ENCODE peak calls at places on chromosomes 13 and 19, in eight cellular contexts. One of them, this sample, is unnamed.

GRCh38 chr19:289651-290538 is 1.3 kb downstream of the PLPP2 start:
- DNase-seq in right lobe of liver: peak
- DNase-seq in ACHN: peak
- DNase-seq in AG09309: no peak
- DNase-seq in HTR-8/SVneo: no peak
- DNase-seq in NCI-H510A treated with DMSO at 0.1 percent for 48 hours: peak
- DNase-seq in fibroblast of pulmonary artery: peak
- DNase-seq in EL: peak
- DNase-seq in this sample: peak

GRCh38 chr19:49689133-49690072 is at the start of gene ADM5:
- DNase-seq in right lobe of liver: peak
- DNase-seq in HTR-8/SVneo: no peak
- DNase-seq in ACHN: no peak
- DNase-seq in fibroblast of pulmonary artery: no peak
- DNase-seq in EL: peak
- DNase-seq in NCI-H510A treated with DMSO at 0.1 percent for 48 hours: peak
- DNase-seq in AG09309: no peak
- DNase-seq in this sample: no peak

GRCh38 chr13:98246538-98247172 is 69.6 kb upstream of the RNF113B start:
- DNase-seq in NCI-H510A treated with DMSO at 0.1 percent for 48 hours: no peak
- DNase-seq in ACHN: no peak
- DNase-seq in EL: no peak
- DNase-seq in HTR-8/SVneo: no peak
- DNase-seq in fibroblast of pulmonary artery: no peak
- DNase-seq in AG09309: no peak
- DNase-seq in right lobe of liver: no peak
- DNase-seq in this sample: no peak

GRCh38 chr13:65912516-65912915 is 1317.6 kb downstream of the PCDH9 start:
- DNase-seq in NCI-H510A treated with DMSO at 0.1 percent for 48 hours: no peak
- DNase-seq in right lobe of liver: no peak
- DNase-seq in AG09309: no peak
- DNase-seq in ACHN: no peak
- DNase-seq in fibroblast of pulmonary artery: no peak
- DNase-seq in EL: no peak
- DNase-seq in HTR-8/SVneo: no peak
- DNase-seq in this sample: no peak

GRCh38 chr13:95956589-95957148 is 96.5 kb downstream of the UGGT2 start:
- DNase-seq in fibroblast of pulmonary artery: peak
- DNase-seq in NCI-H510A treated with DMSO at 0.1 percent for 48 hours: no peak
- DNase-seq in right lobe of liver: no peak
- DNase-seq in HTR-8/SVneo: no peak
- DNase-seq in AG09309: no peak
- DNase-seq in EL: peak
- DNase-seq in ACHN: no peak
- DNase-seq in this sample: peak

GRCh38 chr13:97248243-97248642 is 26.1 kb downstream of the MBNL2 start:
- DNase-seq in fibroblast of pulmonary artery: no peak
- DNase-seq in AG09309: no peak
- DNase-seq in HTR-8/SVneo: no peak
- DNase-seq in EL: no peak
- DNase-seq in right lobe of liver: no peak
- DNase-seq in ACHN: no peak
- DNase-seq in NCI-H510A treated with DMSO at 0.1 percent for 48 hours: no peak
- DNase-seq in this sample: no peak

GRCh38 chr19:925912-926594 is at the start of gene ARID3A:
- DNase-seq in ACHN: no peak
- DNase-seq in HTR-8/SVneo: no peak
- DNase-seq in NCI-H510A treated with DMSO at 0.1 percent for 48 hours: no peak
- DNase-seq in fibroblast of pulmonary artery: peak
- DNase-seq in EL: no peak
- DNase-seq in right lobe of liver: peak
- DNase-seq in AG09309: peak
- DNase-seq in this sample: no peak

GRCh38 chr13:61002686-61003085 is 413.0 kb downstream of the PCDH20 start:
- DNase-seq in ACHN: no peak
- DNase-seq in HTR-8/SVneo: no peak
- DNase-seq in fibroblast of pulmonary artery: no peak
- DNase-seq in AG09309: no peak
- DNase-seq in right lobe of liver: no peak
- DNase-seq in NCI-H510A treated with DMSO at 0.1 percent for 48 hours: no peak
- DNase-seq in EL: no peak
- DNase-seq in this sample: no peak

GRCh38 chr13:94968040-94968756 is 255.9 kb upstream of the SOX21 start:
- DNase-seq in HTR-8/SVneo: no peak
- DNase-seq in fibroblast of pulmonary artery: no peak
- DNase-seq in NCI-H510A treated with DMSO at 0.1 percent for 48 hours: peak
- DNase-seq in AG09309: no peak
- DNase-seq in EL: peak
- DNase-seq in right lobe of liver: no peak
- DNase-seq in ACHN: no peak
- DNase-seq in this sample: peak

This sample was measured in HT1080.